ENCODE peak calls at places on chromosomes 7 and 10, in nine cellular contexts. U, G, B, T, M, R, Z, P and C are unnamed samples.

GRCh38 chr10:116490028-116490662 is 55.6 kb upstream of the PNLIP start:
- DNase-seq in U (no peak), G (no peak), B (no peak), T (peak; percentile 45), M (peak; percentile 0), R (no peak), Z (peak; percentile 44), P (no peak), C (no peak)

GRCh38 chr10:79383974-79384606 is 36.8 kb downstream of the PPIF start:
- DNase-seq in U (peak; percentile 45), G (peak; percentile 3), B (no peak), T (peak; percentile 20), M (no peak), R (no peak), Z (no peak), P (peak; percentile 18), C (no peak)

GRCh38 chr10:27664464-27664863 is 81.2 kb downstream of the MKX start:
- DNase-seq in U (no peak), G (no peak), B (no peak), T (no peak), M (no peak), R (no peak), Z (no peak), P (no peak), C (no peak)

GRCh38 chr10:79374312-79375191 is 27.3 kb downstream of the PPIF start:
- DNase-seq in U (peak; percentile 87), G (peak; percentile 64), B (peak; percentile 92), T (peak; percentile 86), M (peak; percentile 50), R (peak; percentile 70), Z (peak; percentile 100), P (peak; percentile 86), C (peak; percentile 88)

GRCh38 chr7:50648570-50649169 is 83.5 kb upstream of the DDC start:
- DNase-seq in U (no peak), G (no peak), B (no peak), T (no peak), M (no peak), R (no peak), Z (no peak), P (no peak), C (no peak)

GRCh38 chr10:78404296-78404695 is 370.6 kb downstream of the RPS24 start:
- DNase-seq in U (no peak), G (no peak), B (no peak), T (no peak), M (no peak), R (no peak), Z (no peak), P (no peak), C (no peak)

GRCh38 chr10:29618341-29619171 is 16.2 kb downstream of the SVIL start:
- DNase-seq in U (peak; percentile 87), G (peak; percentile 42), B (no peak), T (no peak), M (peak; percentile 56), R (peak; percentile 82), Z (no peak), P (peak; percentile 75), C (peak; percentile 59)

GRCh38 chr10:34492081-34492480 is 323.0 kb downstream of the PARD3 start:
- DNase-seq in U (no peak), G (no peak), B (no peak), T (no peak), M (no peak), R (no peak), Z (peak; percentile 94), P (no peak), C (no peak)

GRCh38 chr10:8418631-8419030 is 364.1 kb downstream of the GATA3 start:
- DNase-seq in U (no peak), G (no peak), B (no peak), T (no peak), M (no peak), R (no peak), Z (no peak), P (no peak), C (no peak)

GRCh38 chr7:77867208-77867915 is 68.8 kb downstream of the PHTF2 start:
- DNase-seq in U (no peak), G (no peak), B (no peak), T (no peak), M (peak; percentile 4), R (no peak), Z (peak; percentile 5), P (no peak), C (no peak)

GRCh38 chr10:23331567-23332290 is 12.9 kb downstream of the C10orf67 start:
- DNase-seq in U (no peak), G (no peak), B (no peak), T (no peak), M (peak; percentile 35), R (no peak), Z (peak; percentile 90), P (no peak), C (no peak)

GRCh38 chr10:79241990-79242619 is 105.2 kb upstream of the PPIF start:
- DNase-seq in U (peak; percentile 85), G (peak; percentile 44), B (no peak), T (peak; percentile 88), M (peak; percentile 76), R (peak; percentile 60), Z (peak; percentile 93), P (peak; percentile 60), C (peak; percentile 84)

GRCh38 chr10:9733764-9734163 is 1283.9 kb upstream of the CELF2 start:
- DNase-seq in U (no peak), G (no peak), B (no peak), T (no peak), M (no peak), R (no peak), Z (no peak), P (no peak), C (no peak)

GRCh38 chr10:132499367-132499685 is 38.3 kb upstream of the INPP5A start:
- DNase-seq in U (peak; percentile 18), G (no peak), B (no peak), T (no peak), M (no peak), R (no peak), Z (no peak), P (no peak), C (no peak)

GRCh38 chr10:27390681-27391080 is 113.4 kb upstream of the RAB18 start:
- DNase-seq in U (no peak), G (no peak), B (no peak), T (no peak), M (peak; percentile 33), R (no peak), Z (peak; percentile 89), P (no peak), C (no peak)

GRCh38 chr7:83633516-83633915 is 15.4 kb downstream of the SEMA3E start:
- DNase-seq in U (no peak), G (no peak), B (no peak), T (no peak), M (no peak), R (no peak), Z (no peak), P (no peak), C (no peak)

GRCh38 chr7:137930616-137931015 is 71.3 kb downstream of the CREB3L2 start:
- DNase-seq in U (no peak), G (no peak), B (no peak), T (no peak), M (peak; percentile 87), R (no peak), Z (peak; percentile 88), P (no peak), C (no peak)

GRCh38 chr7:116393654-116394053 is 105.9 kb upstream of the CAV2 start:
- DNase-seq in U (no peak), G (no peak), B (no peak), T (no peak), M (no peak), R (no peak), Z (no peak), P (no peak), C (no peak)

GRCh38 chr10:6058677-6059475 is 3.3 kb downstream of the IL2RA start:
- DNase-seq in U (no peak), G (no peak), B (no peak), T (no peak), M (no peak), R (no peak), Z (no peak), P (no peak), C (no peak)

GRCh38 chr10:6056411-6057135 is 5.6 kb downstream of the IL2RA start:
- DNase-seq in U (no peak), G (no peak), B (peak; percentile 25), T (no peak), M (no peak), R (no peak), Z (no peak), P (no peak), C (no peak)

GRCh38 chr10:6061056-6061455 is 1.1 kb downstream of the IL2RA start:
- DNase-seq in U (no peak), G (no peak), B (no peak), T (no peak), M (no peak), R (no peak), Z (no peak), P (no peak), C (no peak)

GRCh38 chr10:6062101-6062771 is at the start of gene IL2RA:
- DNase-seq in U (no peak), G (no peak), B (no peak), T (no peak), M (no peak), R (no peak), Z (no peak), P (no peak), C (peak; percentile 57)

GRCh38 chr10:6059506-6059905 is 2.7 kb downstream of the IL2RA start:
- DNase-seq in U (no peak), G (no peak), B (no peak), T (no peak), M (no peak), R (no peak), Z (no peak), P (no peak), C (no peak)
- TF ChIP-seq CTCF in U (no peak), G (no peak), B (no peak), T (no peak), M (no peak), R (no peak), Z (no peak), P (no peak), C (no peak)

GRCh38 chr7:18894155-18894554 is 223.3 kb downstream of the TWIST1 start:
- DNase-seq in U (no peak), G (no peak), B (no peak), T (no peak), M (no peak), R (no peak), Z (no peak), P (no peak), C (no peak)
- TF ChIP-seq CTCF in U (no peak), G (no peak), B (no peak), T (no peak), M (no peak), R (no peak), Z (peak; percentile 20), P (no peak), C (no peak)

GRCh38 chr7:65239707-65240352 is 133.8 kb upstream of the ZNF92 start:
- DNase-seq in U (peak; percentile 61), G (no peak), B (peak; percentile 85), T (no peak), M (no peak), R (no peak), Z (peak; percentile 31), P (peak; percentile 30), C (no peak)
- TF ChIP-seq CTCF in U (no peak), G (no peak), B (peak; percentile 26), T (no peak), M (no peak), R (no peak), Z (no peak), P (no peak), C (no peak)

DNA sequence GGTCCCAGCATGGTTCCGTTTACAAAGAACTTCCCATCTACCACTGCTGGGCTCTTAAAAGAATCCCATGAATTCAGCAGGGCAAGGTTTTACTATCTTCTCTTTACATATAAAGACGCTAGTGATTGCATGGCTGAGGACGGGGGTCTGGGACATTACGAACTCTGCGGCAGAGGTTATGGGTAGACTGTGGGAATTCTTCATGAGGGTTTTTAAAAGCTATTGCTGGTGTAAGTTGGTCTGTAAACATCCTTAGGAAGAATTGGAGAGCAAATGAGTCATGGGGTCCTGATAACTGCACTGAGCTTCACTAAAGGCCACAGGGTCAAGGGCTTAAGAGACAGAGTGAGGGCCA is 53.1 kb upstream of the TMEM72 start:
- DNase-seq in U (no peak), G (no peak), B (no peak), T (no peak), M (no peak), R (no peak), Z (no peak), P (no peak), C (no peak)
- TF ChIP-seq CTCF in U (no peak), G (no peak), B (peak; percentile 16), T (no peak), M (no peak), R (no peak), Z (peak; percentile 45), P (peak; percentile 37), C (no peak)